ENCODE peak calls at places on chromosomes 3 and 15, in eight cellular contexts. U is globus pallidus; Y is cardiac fibroblast; W is stimulated activated naive CD8-positive, alpha-beta T cell treated with anti-CD3 and anti-CD28 coated beads, Interleukin-15, Interleukin-2, amounts not matched to agents 100 U/mL and 50 U/mL, for 24 hours; M is HCEC 1CT; X is NCI-H1436; N is COR-L47; P is adipocyte. I is an unnamed sample.

GRCh38 chr15:35547775-35548364 is 1.9 kb upstream of the DPH6 start:
- DNase-seq in Y (no peak), W (no peak), N (no peak), M (no peak), P (no peak), X (no peak), U (no peak), I (no peak)

GRCh38 chr3:138351151-138351550 is 2.8 kb downstream of the MRAS start:
- DNase-seq in N (no peak), U (no peak), P (no peak), X (no peak), W (no peak), M (no peak), Y (no peak), I (no peak)

GRCh38 chr3:52453496-52454234 is at the start of gene TNNC1:
- DNase-seq in U (no peak), P (no peak), Y (no peak), N (no peak), W (no peak), M (no peak), X (no peak), I (no peak)

GRCh38 chr15:69736161-69736560 is 283.5 kb downstream of the RPLP1 start:
- DNase-seq in N (no peak), P (no peak), X (no peak), W (no peak), Y (no peak), M (no peak), U (no peak), I (no peak)

GRCh38 chr15:81296673-81297072 is 27.3 kb downstream of the STARD5 start:
- DNase-seq in N (peak), X (no peak), M (no peak), W (peak), U (peak), Y (no peak), P (no peak), I (peak)

GRCh38 chr3:145648396-145648795 is 512.6 kb downstream of the PLOD2 start:
- DNase-seq in P (no peak), X (no peak), Y (no peak), W (no peak), U (no peak), N (no peak), M (no peak), I (no peak)

GRCh38 chr3:100335137-100335833 is 728 bp downstream of the NIT2 start:
- DNase-seq in M (no peak), X (no peak), N (peak), U (peak), W (peak), Y (peak), P (no peak), I (no peak)

GRCh38 chr15:100570735-100571363 is 31.1 kb downstream of the LINS1 start:
- DNase-seq in U (no peak), N (no peak), M (no peak), P (no peak), X (no peak), Y (no peak), W (no peak), I (no peak)

GRCh38 chr15:31393441-31394091 is 66.9 kb downstream of the KLF13 start:
- DNase-seq in N (no peak), M (no peak), Y (no peak), W (no peak), U (no peak), P (no peak), X (no peak), I (no peak)

GRCh38 chr15:81548350-81549116 is 174.5 kb upstream of the TMC3 start:
- DNase-seq in P (no peak), Y (peak), X (no peak), U (peak), M (peak), N (no peak), W (no peak), I (no peak)

GRCh38 chr15:23566070-23567050 is 886 bp downstream of the MKRN3 start:
- DNase-seq in M (no peak), N (peak), Y (no peak), P (no peak), X (peak), W (no peak), U (peak), I (no peak)

GRCh38 chr3:146581877-146582508 is 23.2 kb downstream of the PLSCR5 start:
- DNase-seq in P (peak), M (no peak), U (peak), Y (peak), W (no peak), N (no peak), X (no peak), I (no peak)

GRCh38 chr15:90411176-90411575 is 23.1 kb downstream of the IQGAP1 start:
- DNase-seq in M (no peak), P (no peak), Y (no peak), U (no peak), X (no peak), N (no peak), W (no peak), I (no peak)

GRCh38 chr3:165837801-165838200 is 578 bp upstream of the BCHE start:
- DNase-seq in P (no peak), W (no peak), U (no peak), X (no peak), M (no peak), Y (no peak), N (no peak), I (peak)

GRCh38 chr3:77935418-77935817 is 895.5 kb downstream of the ROBO2 start:
- DNase-seq in N (no peak), M (no peak), X (no peak), W (no peak), Y (no peak), P (no peak), U (no peak), I (no peak)

GRCh38 chr3:184591789-184592188 is 30.2 kb downstream of the EPHB3 start:
- DNase-seq in P (no peak), Y (no peak), N (peak), W (no peak), M (no peak), U (no peak), X (no peak), I (no peak)

GRCh38 chr15:39691229-39691628 is 91.4 kb downstream of the FSIP1 start:
- DNase-seq in W (no peak), M (no peak), P (no peak), N (no peak), Y (peak), X (no peak), U (peak), I (no peak)

GRCh38 chr3:129282727-129283327 is 4.2 kb downstream of the HMCES start:
- DNase-seq in N (no peak), M (peak), W (peak), P (no peak), U (no peak), Y (peak), X (no peak), I (no peak)

GRCh38 chr3:40191850-40192448 is 117.6 kb upstream of the EIF1B start:
- DNase-seq in X (peak), P (peak), M (peak), Y (peak), N (no peak), W (peak), U (peak), I (peak)

GRCh38 chr3:146550743-146551510 is 6.5 kb upstream of the PLSCR1 start:
- DNase-seq in N (no peak), M (peak), Y (peak), X (no peak), U (no peak), P (peak), W (no peak), I (peak)